ENCODE peak calls at places on chromosomes 4 and X, in nine cellular contexts. G is breast epithelium, M is upper lobe of left lung, Z is HCT116, T is GM12892, B is spleen, A is sigmoid colon, C is transverse colon, R is stomach. S is an unnamed sample.

GRCh38 chr4:27267435-27268355 is 407.1 kb downstream of the STIM2 start:
- DNase-seq in G (no peak), M (no peak), T (no peak), R (no peak), Z (no peak), B (no peak), C (no peak), A (no peak), S (no peak)

GRCh38 chrX:101450951-101451350 is 34.3 kb upstream of the ARMCX4 start:
- DNase-seq in B (no peak), R (no peak), A (no peak), M (no peak), G (no peak), Z (no peak), C (no peak), T (no peak), S (no peak)

GRCh38 chr4:39563448-39563847 is 36.2 kb upstream of the UGDH start:
- DNase-seq in Z (no peak), C (no peak), A (no peak), R (no peak), B (no peak), G (no peak), T (no peak), M (no peak), S (no peak)

GRCh38 chr4:127601029-127601428 is 31.7 kb upstream of the INTU start:
- DNase-seq in Z (no peak), G (no peak), T (no peak), R (no peak), C (no peak), B (no peak), M (no peak), A (no peak), S (no peak)

GRCh38 chr4:67291639-67292038 is 253.7 kb downstream of the CENPC start:
- DNase-seq in M (no peak), G (no peak), T (no peak), Z (no peak), R (no peak), C (no peak), B (no peak), A (no peak), S (no peak)

GRCh38 chr4:82097504-82097903 is 276.3 kb downstream of the HNRNPD start:
- DNase-seq in G (no peak), C (no peak), T (no peak), R (no peak), B (no peak), A (no peak), M (no peak), Z (no peak), S (no peak)

GRCh38 chr4:186932631-186933150 is 209.0 kb upstream of the FAT1 start:
- DNase-seq in R (no peak), T (no peak), G (no peak), Z (peak; percentile 99), B (no peak), C (no peak), M (no peak), A (no peak), S (no peak)

GRCh38 chr4:113435893-113436292 is 325.6 kb downstream of the CAMK2D start:
- DNase-seq in M (no peak), T (no peak), R (no peak), C (no peak), Z (peak; percentile 84), G (no peak), A (peak; percentile 85), B (no peak), S (peak; percentile 75)

GRCh38 chr4:128517096-128517738 is 229.6 kb upstream of the PGRMC2 start:
- DNase-seq in T (no peak), M (no peak), B (no peak), R (no peak), Z (no peak), A (no peak), C (no peak), G (no peak), S (no peak)

GRCh38 chrX:46831620-46832327 is 5.1 kb upstream of the RP2 start:
- DNase-seq in A (no peak), R (no peak), G (no peak), T (no peak), C (no peak), B (no peak), M (no peak), Z (no peak), S (no peak)

GRCh38 chr4:62051332-62051731 is 851.2 kb downstream of the ADGRL3 start:
- DNase-seq in Z (no peak), R (no peak), C (no peak), B (no peak), T (no peak), G (no peak), A (no peak), M (no peak), S (no peak)

GRCh38 chr4:87073570-87074470 is 139.0 kb downstream of the AFF1 start:
- DNase-seq in M (no peak), T (peak; percentile 23), Z (no peak), A (peak; percentile 82), G (no peak), R (no peak), C (peak; percentile 60), B (peak; percentile 89), S (no peak)

DNA sequence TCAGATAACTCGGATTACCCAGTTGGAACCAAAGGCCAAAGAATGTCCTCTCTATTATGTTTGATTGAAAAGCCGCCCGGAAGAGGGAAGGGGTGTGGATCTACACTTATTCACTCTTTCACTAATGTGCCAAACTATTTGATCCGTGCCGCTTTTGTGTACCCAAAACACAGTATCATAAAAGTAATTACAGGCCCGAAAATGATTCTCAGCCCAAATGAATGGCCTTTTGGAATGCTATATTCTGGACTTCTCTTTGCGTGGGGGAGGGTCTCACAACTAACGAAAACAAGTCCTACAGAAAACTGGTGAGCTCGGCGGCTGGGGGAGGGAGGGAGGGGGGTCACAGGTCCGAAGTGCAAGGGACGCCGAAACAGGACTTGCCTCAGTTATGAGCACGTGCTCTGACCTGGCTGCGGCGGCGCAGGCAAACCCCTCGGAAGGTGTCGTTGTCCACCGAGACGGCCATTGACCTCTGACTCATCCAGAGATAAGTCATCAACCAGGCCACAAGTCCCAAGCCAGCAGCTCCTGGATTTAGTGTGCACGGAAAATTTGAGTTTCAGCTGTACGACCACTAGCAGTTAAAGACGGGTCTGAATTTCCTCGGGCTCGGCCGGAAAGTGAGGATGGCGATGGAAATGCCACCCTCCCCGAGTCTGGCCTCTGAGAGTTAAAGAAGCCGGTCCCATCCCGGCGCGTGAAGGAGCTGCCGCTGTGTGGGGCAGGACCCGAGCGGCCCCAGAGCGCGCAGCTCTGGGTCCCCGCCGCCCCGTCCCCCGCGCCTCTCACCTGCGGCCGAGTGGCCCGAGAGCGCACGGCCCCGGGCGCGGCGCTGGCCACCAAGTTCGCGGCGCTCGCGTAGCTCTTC is 721 bp downstream of the SH3D19 start:
- DNase-seq in M (peak; percentile 61), T (no peak), C (peak; percentile 78), Z (peak; percentile 90), B (no peak), R (peak; percentile 48), A (peak; percentile 77), G (no peak), S (peak; percentile 71)
- TF ChIP-seq POLR2AphosphoS5 in M (peak; percentile 50), T (no peak), C (peak; percentile 83), Z (peak; percentile 61), B (no peak), R (no peak), A (peak; percentile 37), G (no peak), S (no peak)

GRCh38 chr4:17447056-17447455 is 64.8 kb downstream of the QDPR start:
- DNase-seq in M (no peak), Z (no peak), A (no peak), B (no peak), R (no peak), C (no peak), G (no peak), T (no peak), S (no peak)
- TF ChIP-seq POLR2AphosphoS5 in M (no peak), Z (no peak), A (no peak), B (no peak), R (no peak), C (no peak), G (no peak), T (no peak), S (no peak)

GRCh38 chrX:147403075-147403474 is 508.6 kb upstream of the FMR1 start:
- DNase-seq in Z (no peak), R (no peak), G (no peak), T (no peak), M (no peak), A (no peak), C (no peak), B (no peak), S (no peak)

GRCh38 chrX:147405764-147406163 is 506.0 kb upstream of the FMR1 start:
- DNase-seq in T (no peak), Z (no peak), R (no peak), M (no peak), G (no peak), C (no peak), A (peak; percentile 54), B (no peak), S (no peak)
- TF ChIP-seq POLR2AphosphoS5 in T (no peak), Z (no peak), R (no peak), M (no peak), G (no peak), C (no peak), A (no peak), B (no peak), S (no peak)

GRCh38 chrX:114152801-114153200 is 431.1 kb upstream of the HTR2C start:
- DNase-seq in G (no peak), Z (no peak), R (no peak), T (no peak), B (no peak), M (no peak), C (no peak), A (no peak), S (no peak)
- TF ChIP-seq POLR2AphosphoS5 in G (no peak), Z (no peak), R (no peak), T (no peak), B (no peak), M (no peak), C (no peak), A (no peak), S (no peak)

DNA sequence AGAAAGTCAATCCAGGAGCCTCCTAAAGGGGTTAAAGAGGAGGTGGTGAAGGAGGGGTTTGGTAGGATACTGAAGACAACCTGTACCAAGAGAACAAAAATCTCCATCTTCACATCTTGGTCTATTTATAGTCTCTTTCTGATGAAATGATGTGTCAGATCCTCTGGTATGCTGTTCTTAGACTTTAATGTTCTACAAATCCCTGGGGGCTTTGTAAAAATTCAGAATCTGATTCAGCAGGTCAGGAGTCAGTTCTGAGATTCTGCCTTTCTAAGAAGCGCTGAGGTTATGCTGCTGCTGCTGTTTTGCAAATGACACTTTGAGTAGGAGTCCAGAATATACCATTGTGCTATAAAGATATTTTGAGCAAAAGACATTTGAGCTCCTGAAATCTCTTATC is 172.9 kb upstream of the GLRA2 start:
- DNase-seq in R (no peak), G (no peak), T (no peak), C (no peak), A (no peak), B (no peak), M (no peak), Z (no peak), S (no peak)
- TF ChIP-seq POLR2AphosphoS5 in R (no peak), G (no peak), T (no peak), C (no peak), A (no peak), B (no peak), M (no peak), Z (no peak), S (no peak)

S was measured in suprapubic skin.